ENCODE peak calls at places on chromosomes 7 and 10, in six cellular contexts. C is BE2C, H is IMR-90, D is neural progenitor cell, E is HFF-Myc, A is MM.1S. Y is an unnamed sample.

GRCh38 chr7:90816511-90817142 is 220.5 kb downstream of the CDK14 start:
- DNase-seq in C (no peak), H (peak; percentile 96), D (no peak), E (peak; percentile 85), A (peak; percentile 38), Y (peak; percentile 98)

GRCh38 chr10:47145290-47145934 is 154.6 kb upstream of the GDF10 start:
- DNase-seq in C (no peak), H (no peak), D (no peak), E (no peak), A (no peak), Y (no peak)

GRCh38 chr7:74083928-74084721 is 521 bp downstream of the LIMK1 start:
- DNase-seq in C (peak; percentile 50), H (peak; percentile 59), D (no peak), E (no peak), A (peak; percentile 55), Y (no peak)

GRCh38 chr10:26860026-26860541 is 674 bp downstream of the ABI1 start:
- DNase-seq in C (peak; percentile 47), H (peak; percentile 65), D (peak; percentile 71), E (peak; percentile 11), A (peak; percentile 38), Y (no peak)

GRCh38 chr10:127943336-127943910 is 36.5 kb downstream of the PTPRE start:
- DNase-seq in C (no peak), H (no peak), D (no peak), E (no peak), A (no peak), Y (no peak)

GRCh38 chr7:76173566-76174205 is 28.0 kb upstream of the SRRM3 start:
- DNase-seq in C (no peak), H (no peak), D (no peak), E (no peak), A (no peak), Y (no peak)

GRCh38 chr7:17472939-17473338 is 174.5 kb downstream of the AHR start:
- DNase-seq in C (no peak), H (no peak), D (no peak), E (no peak), A (no peak), Y (no peak)

GRCh38 chr10:131722525-131723264 is 178.1 kb upstream of the PPP2R2D start:
- DNase-seq in C (no peak), H (no peak), D (no peak), E (no peak), A (no peak), Y (no peak)

GRCh38 chr7:131625817-131626372 is 69.5 kb upstream of the PODXL start:
- DNase-seq in C (no peak), H (peak; percentile 91), D (peak; percentile 78), E (no peak), A (no peak), Y (no peak)

GRCh38 chr7:9192969-9193368 is 759.6 kb downstream of the NXPH1 start:
- DNase-seq in C (no peak), H (no peak), D (no peak), E (no peak), A (peak; percentile 84), Y (peak; percentile 63)
- H3K4me3 ChIP-seq in C (no peak overlapping the region), H (no peak overlapping the region), D (no peak overlapping the region), E (no peak overlapping the region), A (no peak overlapping the region), Y (no peak overlapping the region)

DNA sequence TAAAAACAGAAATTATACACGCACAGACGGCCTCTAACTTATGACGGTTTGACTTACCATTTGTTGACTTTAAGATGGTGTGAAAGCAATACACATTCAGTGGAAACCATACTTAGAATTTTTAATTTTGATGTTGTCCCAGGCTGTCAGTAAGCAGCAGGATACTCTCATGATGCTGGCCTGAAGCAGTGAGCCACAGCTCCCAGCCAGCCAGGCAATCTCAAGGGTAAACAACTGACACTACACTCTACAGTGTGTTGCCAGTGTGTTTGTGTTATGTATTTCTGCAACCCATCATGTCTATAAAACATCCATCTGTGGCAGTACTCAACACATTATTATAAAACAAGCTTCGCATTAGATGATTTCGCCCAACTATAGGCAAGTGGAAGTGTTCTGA is 747.5 kb downstream of the NRG3 start:
- DNase-seq in C (no peak), H (no peak), D (no peak), E (no peak), A (no peak), Y (no peak)
- TF ChIP-seq CTCF in C (no peak), H (no peak), D (no peak), E (no peak), A (no peak), Y (no peak)

GRCh38 chr7:22355620-22356009 is 1.3 kb downstream of the RAPGEF5 start:
- DNase-seq in C (no peak), H (no peak), D (no peak), E (no peak), A (no peak), Y (no peak)

GRCh38 chr7:22359156-22359697 is 2.3 kb upstream of the RAPGEF5 start:
- DNase-seq in C (no peak), H (no peak), D (no peak), E (no peak), A (no peak), Y (no peak)

GRCh38 chr7:22356010-22356854 is 722 bp downstream of the RAPGEF5 start:
- DNase-seq in C (peak; percentile 58), H (no peak), D (peak; percentile 42), E (no peak), A (peak; percentile 51), Y (no peak)

GRCh38 chr7:22356855-22357310 is at the start of gene RAPGEF5:
- DNase-seq in C (peak; percentile 71), H (no peak), D (peak; percentile 75), E (no peak), A (peak; percentile 69), Y (no peak)

DNA sequence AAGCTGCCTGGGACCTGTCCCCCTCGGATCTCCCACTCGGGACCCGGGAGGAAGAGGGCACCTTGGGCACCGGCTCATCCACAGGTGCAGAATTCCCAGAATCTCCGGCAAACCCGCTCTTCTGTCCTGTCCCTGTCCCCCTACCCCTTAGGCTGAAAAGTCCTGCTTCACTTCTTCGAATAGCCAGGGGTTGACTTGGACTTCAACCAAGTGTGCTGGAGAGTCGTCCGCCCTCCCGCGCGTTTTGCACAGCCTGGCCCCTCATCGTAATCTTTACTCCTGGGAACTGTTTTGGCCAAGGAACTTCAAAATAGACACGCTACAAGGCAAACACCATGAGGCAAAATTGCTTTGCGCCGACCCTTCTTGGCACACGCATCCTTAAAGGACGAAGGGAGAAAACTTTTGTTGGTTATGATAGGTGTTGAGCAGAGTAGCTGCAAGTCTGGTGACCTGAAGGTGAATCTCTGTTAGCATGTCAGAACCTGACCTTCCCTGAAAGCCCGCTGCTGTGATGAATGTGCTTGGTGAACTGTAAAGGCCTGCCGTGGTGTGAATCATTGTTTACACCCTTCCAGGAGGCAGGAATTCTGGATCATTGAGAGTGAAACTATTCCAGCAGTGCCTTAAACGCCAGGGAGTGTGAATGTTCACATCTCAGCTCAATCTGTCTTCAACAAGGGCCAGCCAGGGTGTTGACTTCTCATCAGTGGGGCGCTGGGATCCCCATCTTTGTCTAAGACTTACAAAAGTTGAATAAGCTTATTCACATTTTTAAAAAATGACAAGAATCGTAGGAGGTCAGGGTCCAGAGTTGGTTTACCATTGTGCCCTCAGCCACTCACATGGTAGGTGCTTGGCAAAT is 589 bp upstream of the RAPGEF5 start:
- DNase-seq in C (peak; percentile 29), H (peak; percentile 2), D (peak; percentile 54), E (no peak), A (no peak), Y (no peak)
- H3K4me3 ChIP-seq in C (peak overlapping the region; percentile 84), H (no peak overlapping the region), D (peak overlapping the region; percentile 57), E (no peak overlapping the region), A (no peak overlapping the region), Y (peak overlapping the region; percentile 39)

DNA sequence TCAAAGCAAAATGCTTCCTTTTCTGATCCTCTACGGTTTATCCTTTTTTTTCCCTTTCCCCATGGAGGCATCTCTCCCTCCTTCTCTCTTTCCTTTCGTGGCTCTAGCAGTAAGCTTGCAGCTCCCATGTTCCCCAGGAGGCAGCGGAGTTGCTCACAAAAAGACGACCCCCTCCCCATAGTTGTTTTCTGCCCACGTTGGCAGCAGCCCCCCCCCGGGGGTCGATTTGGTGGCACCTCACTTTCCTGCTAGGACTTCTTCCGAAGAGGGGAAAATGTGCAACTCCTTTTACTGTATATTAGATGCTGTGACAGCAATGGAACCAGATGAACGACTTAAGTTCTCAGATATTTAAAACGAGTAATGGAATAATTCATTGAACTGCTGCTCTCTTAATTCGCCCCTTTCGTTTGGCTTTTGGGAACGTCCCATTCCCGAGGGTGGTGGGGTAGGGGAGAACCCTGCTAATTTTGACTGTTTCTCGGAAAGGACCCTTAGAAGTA is 832 bp downstream of the CAPZA2 start:
- DNase-seq in C (peak; percentile 31), H (peak; percentile 21), D (peak; percentile 62), E (no peak), A (no peak), Y (peak; percentile 5)
- TF ChIP-seq CTCF in C (no peak), H (no peak), D (no peak), E (no peak), A (peak; percentile 20), Y (no peak)

GRCh38 chr10:52212802-52213510 is 101.1 kb upstream of the DKK1 start:
- DNase-seq in C (no peak), H (no peak), D (no peak), E (no peak), A (no peak), Y (no peak)

GRCh38 chr10:52208394-52208793 is 105.7 kb upstream of the DKK1 start:
- DNase-seq in C (no peak), H (no peak), D (no peak), E (no peak), A (no peak), Y (no peak)

GRCh38 chr10:52210161-52210560 is 103.9 kb upstream of the DKK1 start:
- DNase-seq in C (no peak), H (no peak), D (no peak), E (no peak), A (no peak), Y (no peak)

GRCh38 chr10:52213511-52213831 is 100.6 kb upstream of the DKK1 start:
- DNase-seq in C (no peak), H (peak; percentile 75), D (peak; percentile 71), E (no peak), A (no peak), Y (peak; percentile 16)

GRCh38 chr10:52212062-52212461 is 102.0 kb upstream of the DKK1 start:
- DNase-seq in C (no peak), H (peak; percentile 50), D (no peak), E (no peak), A (no peak), Y (no peak)
- H3K4me3 ChIP-seq in C (no peak overlapping the region), H (no peak overlapping the region), D (no peak overlapping the region), E (no peak overlapping the region), A (no peak overlapping the region), Y (no peak overlapping the region)